ENCODE peak calls at places on chromosomes 6 and 20, in seven cellular contexts. M, U, D, B, A, I and P are unnamed samples. For H3K36me3, the result is how much of the 10 kb centered on the place peaks cover.

GRCh38 chr6:51303313-51303712 is 484.6 kb downstream of the TFAP2B start:
- DNase-seq in B (no peak), U (no peak), M (no peak), A (no peak), I (no peak), D (no peak), P (no peak)

GRCh38 chr6:140370949-140371348 is 996.5 kb upstream of the CITED2 start:
- DNase-seq in M (no peak), U (no peak), B (no peak), I (no peak), D (no peak), A (no peak), P (no peak)

GRCh38 chr6:122184260-122184934 is 215.1 kb upstream of the HSF2 start:
- DNase-seq in M (no peak), I (no peak), U (no peak), B (no peak), A (peak), D (peak), P (no peak)

GRCh38 chr20:38187512-38187911 is 22.4 kb upstream of the TGM2 start:
- DNase-seq in A (no peak), M (no peak), B (no peak), U (no peak), I (no peak), D (peak), P (no peak)

GRCh38 chr6:148869589-148869988 is 122.8 kb downstream of the UST start:
- DNase-seq in U (no peak), I (no peak), M (no peak), A (no peak), B (no peak), D (peak), P (no peak)

GRCh38 chr20:50144362-50144761 is 9.2 kb downstream of the PEDS1 start:
- DNase-seq in U (no peak), I (peak), D (peak), B (peak), A (no peak), M (no peak), P (no peak)

GRCh38 chr6:16991981-16992629 is 109.7 kb upstream of the STMND1 start:
- DNase-seq in U (no peak), B (no peak), I (no peak), M (no peak), D (no peak), A (no peak), P (no peak)

GRCh38 chr6:167293088-167293589 is 2.0 kb downstream of the UNC93A start:
- DNase-seq in M (no peak), I (no peak), A (no peak), B (no peak), U (no peak), D (no peak), P (no peak)

GRCh38 chr6:41451515-41452163 is 94.5 kb upstream of the FOXP4 start:
- DNase-seq in U (no peak), A (no peak), B (no peak), D (peak), M (no peak), I (peak), P (no peak)

GRCh38 chr20:61436674-61437279 is 184.7 kb downstream of the CDH4 start:
- DNase-seq in B (no peak), I (no peak), A (no peak), D (peak), U (no peak), M (no peak), P (no peak)

GRCh38 chr6:31794294-31794865 is 1.2 kb downstream of the VARS1 start:
- DNase-seq in D (peak), B (no peak), U (no peak), M (no peak), A (no peak), I (no peak), P (no peak)

GRCh38 chr20:2006452-2007381 is 12.9 kb upstream of the PDYN start:
- DNase-seq in B (no peak), D (peak), A (peak), I (no peak), M (no peak), U (no peak), P (no peak)

GRCh38 chr6:34276191-34276590 is 27.4 kb upstream of the SMIM29 start:
- DNase-seq in M (no peak), B (no peak), I (no peak), U (no peak), D (no peak), A (no peak), P (no peak)

GRCh38 chr6:39093167-39093708 is 21.7 kb downstream of the SAYSD1 start:
- DNase-seq in D (no peak), A (no peak), B (no peak), U (no peak), I (no peak), M (no peak), P (no peak)

GRCh38 chr20:63782051-63782471 is 42.5 kb downstream of the SLC2A4RG start:
- DNase-seq in D (no peak), A (peak), B (no peak), M (no peak), U (no peak), I (no peak), P (no peak)

GRCh38 chr6:37972994-37973757 is 153.6 kb downstream of the ZFAND3 start:
- DNase-seq in I (no peak), D (no peak), A (no peak), M (no peak), U (no peak), B (no peak), P (no peak)

GRCh38 chr6:835476-836160 is 142.7 kb upstream of the EXOC2 start:
- DNase-seq in M (no peak), B (no peak), D (no peak), I (peak), U (no peak), A (no peak), P (no peak)

GRCh38 chr20:46814366-46815232 is 80.0 kb upstream of the EYA2 start:
- DNase-seq in M (no peak), D (peak), U (no peak), A (peak), B (no peak), I (no peak), P (no peak)

GRCh38 chr6:118680452-118681095 is 29.2 kb upstream of the CEP85L start:
- DNase-seq in I (no peak), D (no peak), A (no peak), U (no peak), M (no peak), B (no peak), P (no peak)

GRCh38 chr6:31582230-31582601 is at the start of gene LTB:
- DNase-seq in M (no peak), B (no peak), U (no peak), I (no peak), A (no peak), D (no peak), P (no peak)

GRCh38 chr20:56859039-56859750 is 230.1 kb downstream of the TFAP2C start:
- DNase-seq in U (no peak), M (no peak), B (no peak), I (no peak), D (no peak), A (no peak), P (no peak)

GRCh38 chr6:119311514-119312142 is 37.9 kb downstream of the MAN1A1 start:
- DNase-seq in M (no peak), I (no peak), A (no peak), U (no peak), D (no peak), B (no peak), P (no peak)

GRCh38 chr6:111604259-111605099 is 1.2 kb downstream of the TRAF3IP2 start:
- DNase-seq in A (no peak), B (peak), I (peak), U (no peak), D (peak), M (peak), P (peak)

GRCh38 chr20:38127011-38127621 is 38.0 kb downstream of the TGM2 start:
- DNase-seq in D (peak), A (peak), U (no peak), M (no peak), I (peak), B (no peak), P (peak)

GRCh38 chr20:25275813-25276532 is 28.1 kb downstream of the PYGB start:
- DNase-seq in B (peak), A (no peak), D (no peak), I (peak), M (peak), U (no peak), P (no peak)

GRCh38 chr6:129135421-129135820 is 252.5 kb downstream of the LAMA2 start:
- DNase-seq in U (no peak), A (no peak), M (no peak), B (no peak), D (no peak), I (no peak), P (no peak)

GRCh38 chr6:52261229-52261628 is 16.9 kb upstream of the IL17F start:
- DNase-seq in B (no peak), D (peak), U (no peak), A (no peak), M (no peak), I (no peak), P (no peak)

GRCh38 chr20:53489528-53489927 is 104.1 kb downstream of the ZNF217 start:
- DNase-seq in U (no peak), B (no peak), A (no peak), M (no peak), I (no peak), D (no peak), P (no peak)

GRCh38 chr20:53494753-53495152 is 98.9 kb downstream of the ZNF217 start:
- DNase-seq in B (no peak), M (no peak), U (no peak), A (no peak), D (no peak), I (no peak), P (no peak)

GRCh38 chr20:53492212-53492611 is 101.4 kb downstream of the ZNF217 start:
- DNase-seq in U (no peak), I (no peak), D (no peak), A (no peak), M (no peak), B (no peak), P (no peak)

GRCh38 chr20:53495357-53495756 is 98.3 kb downstream of the ZNF217 start:
- DNase-seq in U (no peak), M (no peak), I (no peak), B (no peak), A (no peak), D (peak), P (no peak)

GRCh38 chr20:53493201-53493908 is 100.3 kb downstream of the ZNF217 start:
- DNase-seq in A (no peak), M (no peak), U (no peak), D (no peak), B (no peak), I (no peak), P (no peak)
- TF ChIP-seq CTCF in A (no peak), M (peak), U (no peak), D (no peak), B (no peak), I (peak), P (no peak)

DNA sequence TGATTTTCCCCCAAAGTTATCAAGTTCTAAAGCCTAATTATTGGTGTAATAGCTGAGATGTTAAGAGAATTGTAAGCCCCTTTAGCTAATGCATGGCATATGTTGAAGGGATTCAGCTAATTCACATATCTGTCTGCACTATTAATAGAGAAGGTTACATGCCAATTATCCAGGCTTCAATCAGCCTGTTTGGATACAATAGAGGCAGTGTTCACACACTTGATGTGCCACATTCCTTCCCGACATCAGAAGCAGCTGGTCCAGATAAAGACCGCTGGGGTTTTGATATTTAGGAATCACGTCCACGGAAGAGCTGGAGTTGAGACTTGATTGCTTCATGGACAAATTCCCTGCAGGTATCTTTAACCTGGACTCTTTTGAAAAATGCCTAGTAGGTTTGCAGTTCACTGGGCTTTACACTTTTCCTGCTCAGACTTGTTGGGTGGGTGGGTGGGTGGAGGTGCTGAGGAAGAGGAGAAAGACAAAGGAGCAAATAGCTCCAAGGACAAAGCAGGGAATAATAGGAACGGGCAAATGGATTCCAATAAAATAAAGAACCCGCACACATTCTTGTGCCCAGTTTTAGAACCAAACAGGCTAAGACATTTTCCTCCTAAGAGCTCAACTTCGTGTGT is 142.6 kb upstream of the ZNF217 start:
- DNase-seq in D (no peak), B (no peak), M (no peak), A (no peak), U (no peak), I (no peak), P (no peak)
- H3K27ac ChIP-seq in D (peak), B (no peak), M (peak), A (no peak), U (peak), I (peak), P (no peak)

GRCh38 chr6:150905769-150906168 is 40.3 kb downstream of the MTHFD1L start:
- DNase-seq in D (no peak), A (no peak), M (no peak), I (no peak), B (no peak), U (no peak), P (no peak)
- H3K36me3 ChIP-seq in D (under half), A (under half), M (under half), I (under half), B (under half), U (under half), P (under half)

GRCh38 chr6:91534614-91535013 is 947.7 kb upstream of the MAP3K7 start:
- DNase-seq in U (no peak), A (no peak), I (no peak), B (no peak), M (no peak), D (no peak), P (no peak)
- TF ChIP-seq CTCF in U (no peak), A (no peak), I (no peak), B (no peak), M (no peak), D (peak), P (no peak)

GRCh38 chr6:159832941-159833340 is 32.9 kb downstream of the PNLDC1 start:
- DNase-seq in I (no peak), B (no peak), D (no peak), U (no peak), A (no peak), M (no peak), P (no peak)
- H3K27ac ChIP-seq in I (no peak), B (no peak), D (no peak), U (no peak), A (no peak), M (peak), P (no peak)

GRCh38 chr6:2103644-2104523 is 141.5 kb downstream of the GMDS start:
- DNase-seq in U (no peak), I (no peak), M (no peak), D (peak), A (peak), B (no peak), P (no peak)
- H3K36me3 ChIP-seq in U (under half), I (under half), M (under half), D (under half), A (under half), B (under half), P (under half)

DNA sequence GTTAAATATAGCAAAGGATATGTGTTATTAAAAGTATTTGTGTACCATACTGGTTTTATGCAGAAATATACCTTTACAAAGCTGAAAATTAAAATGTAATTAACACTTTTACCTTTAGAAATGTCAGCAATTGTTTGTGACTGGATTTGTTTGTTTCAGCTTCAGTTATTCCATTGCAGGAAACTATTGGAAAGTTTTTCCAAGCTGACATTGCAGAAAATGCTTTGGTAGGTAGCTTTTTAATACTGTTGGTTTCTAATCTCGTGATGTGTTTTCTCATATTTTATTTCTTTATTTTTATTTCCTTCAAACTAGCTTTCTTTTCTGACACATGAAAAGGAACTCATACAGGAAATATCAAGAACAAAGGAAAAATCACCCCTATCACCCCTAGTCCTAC is 8.2 kb downstream of the NDUFAF5 start:
- DNase-seq in B (no peak), M (no peak), A (no peak), D (no peak), U (no peak), I (no peak), P (no peak)
- TF ChIP-seq CTCF in B (no peak), M (no peak), A (no peak), D (no peak), U (no peak), I (no peak), P (no peak)